ENCODE peak calls at places on chromosomes 6 and 20, in four cellular contexts. Q is erythroblast, N is GM12865, R is fibroblast of lung. J is an unnamed sample.

GRCh38 chr6:72758901-72759300 is 137.0 kb downstream of the KCNQ5 start:
- DNase-seq in N (no peak), Q (no peak), R (no peak), J (no peak)

GRCh38 chr6:3455121-3455489 is 1.7 kb downstream of the SLC22A23 start:
- DNase-seq in Q (peak; percentile 86), R (no peak), N (no peak), J (no peak)

GRCh38 chr6:71510057-71510713 is 221.6 kb downstream of the OGFRL1 start:
- DNase-seq in R (peak; percentile 93), N (peak; percentile 58), Q (no peak), J (peak; percentile 56)

GRCh38 chr6:116969211-116969863 is 92.3 kb downstream of the RFX6 start:
- DNase-seq in R (peak; percentile 63), Q (peak; percentile 29), N (peak; percentile 66), J (no peak)

GRCh38 chr6:157322792-157323113 is 566 bp downstream of the TMEM242 start:
- DNase-seq in R (no peak), N (no peak), Q (no peak), J (no peak)

GRCh38 chr20:24859539-24859938 is 89.5 kb upstream of the CST7 start:
- DNase-seq in Q (no peak), N (no peak), R (no peak), J (no peak)

GRCh38 chr6:166715065-166715464 is 88.0 kb upstream of the RPS6KA2 start:
- DNase-seq in N (no peak), R (no peak), Q (no peak), J (no peak)

GRCh38 chr20:50320910-50321796 is 130.5 kb downstream of the CEBPB start:
- DNase-seq in R (peak; percentile 91), N (peak; percentile 28), Q (peak; percentile 28), J (peak; percentile 90)

GRCh38 chr20:62123450-62124118 is 1.3 kb downstream of the LSM14B start:
- DNase-seq in Q (peak; percentile 43), R (peak; percentile 33), N (no peak), J (no peak)

GRCh38 chr20:8766868-8767390 is 302.0 kb upstream of the PLCB4 start:
- DNase-seq in R (no peak), Q (no peak), N (no peak), J (no peak)

GRCh38 chr6:162532283-162533008 is 195.1 kb downstream of the PRKN start:
- DNase-seq in Q (no peak), R (no peak), N (no peak), J (no peak)